ENCODE peak calls at places on chromosome 4, in seven cellular contexts. One of them, this sample, is unnamed.

GRCh38 chr4:76634239-76634638 is 199.2 kb downstream of the SHROOM3 start:
- DNase-seq in neural progenitor cell: no peak
- DNase-seq in GM23248: peak; percentile 84
- DNase-seq in hepatocyte: no peak
- DNase-seq in SK-N-SH: no peak
- DNase-seq in GM23338: no peak
- DNase-seq in HCT116: no peak
- DNase-seq in this sample: no peak

GRCh38 chr4:44996276-44996845 is 270.0 kb upstream of the GNPDA2 start:
- DNase-seq in neural progenitor cell: no peak
- DNase-seq in GM23248: no peak
- DNase-seq in hepatocyte: no peak
- DNase-seq in SK-N-SH: no peak
- DNase-seq in GM23338: no peak
- DNase-seq in HCT116: no peak
- DNase-seq in this sample: no peak

GRCh38 chr4:5912614-5913019 is 19.7 kb upstream of the CRMP1 start:
- DNase-seq in neural progenitor cell: no peak
- DNase-seq in GM23248: no peak
- DNase-seq in hepatocyte: no peak
- DNase-seq in SK-N-SH: peak; percentile 42
- DNase-seq in GM23338: peak; percentile 54
- DNase-seq in HCT116: no peak
- DNase-seq in this sample: no peak

GRCh38 chr4:115780268-115780667 is 666.8 kb upstream of the NDST4 start:
- DNase-seq in neural progenitor cell: no peak
- DNase-seq in GM23248: no peak
- DNase-seq in hepatocyte: no peak
- DNase-seq in SK-N-SH: no peak
- DNase-seq in GM23338: no peak
- DNase-seq in HCT116: no peak
- DNase-seq in this sample: no peak

GRCh38 chr4:14867847-14868246 is 134.4 kb upstream of the CPEB2 start:
- DNase-seq in neural progenitor cell: peak; percentile 89
- DNase-seq in GM23248: no peak
- DNase-seq in hepatocyte: no peak
- DNase-seq in SK-N-SH: no peak
- DNase-seq in GM23338: no peak
- DNase-seq in HCT116: no peak
- DNase-seq in this sample: no peak

GRCh38 chr4:141046255-141046654 is 87.0 kb downstream of the RNF150 start:
- DNase-seq in neural progenitor cell: no peak
- DNase-seq in GM23248: peak; percentile 99
- DNase-seq in hepatocyte: peak; percentile 32
- DNase-seq in SK-N-SH: no peak
- DNase-seq in GM23338: no peak
- DNase-seq in HCT116: no peak
- DNase-seq in this sample: no peak

GRCh38 chr4:77538144-77538543 is 67.5 kb upstream of the CXCL13 start:
- DNase-seq in neural progenitor cell: no peak
- DNase-seq in GM23248: peak; percentile 60
- DNase-seq in hepatocyte: no peak
- DNase-seq in SK-N-SH: no peak
- DNase-seq in GM23338: no peak
- DNase-seq in HCT116: peak; percentile 22
- DNase-seq in this sample: no peak

GRCh38 chr4:160217352-160217751 is 1114.5 kb downstream of the RAPGEF2 start:
- DNase-seq in neural progenitor cell: no peak
- DNase-seq in GM23248: no peak
- DNase-seq in hepatocyte: no peak
- DNase-seq in SK-N-SH: no peak
- DNase-seq in GM23338: no peak
- DNase-seq in HCT116: no peak
- DNase-seq in this sample: no peak

GRCh38 chr4:5050520-5050955 is 742 bp upstream of the STK32B start:
- DNase-seq in neural progenitor cell: peak; percentile 91
- DNase-seq in GM23248: peak; percentile 91
- DNase-seq in hepatocyte: peak; percentile 87
- DNase-seq in SK-N-SH: peak; percentile 88
- DNase-seq in GM23338: peak; percentile 91
- DNase-seq in HCT116: peak; percentile 34
- DNase-seq in this sample: peak; percentile 14

GRCh38 chr4:168304744-168305459 is 13.7 kb downstream of the DDX60 start:
- DNase-seq in neural progenitor cell: no peak
- DNase-seq in GM23248: peak; percentile 86
- DNase-seq in hepatocyte: no peak
- DNase-seq in SK-N-SH: no peak
- DNase-seq in GM23338: no peak
- DNase-seq in HCT116: no peak
- DNase-seq in this sample: no peak

GRCh38 chr4:151887151-151887815 is 126.5 kb upstream of the GATB start:
- DNase-seq in neural progenitor cell: no peak
- DNase-seq in GM23248: peak; percentile 69
- DNase-seq in hepatocyte: no peak
- DNase-seq in SK-N-SH: no peak
- DNase-seq in GM23338: no peak
- DNase-seq in HCT116: no peak
- DNase-seq in this sample: no peak

GRCh38 chr4:13821522-13821921 is 194.0 kb upstream of the BOD1L1 start:
- DNase-seq in neural progenitor cell: peak; percentile 34
- DNase-seq in GM23248: peak; percentile 11
- DNase-seq in hepatocyte: no peak
- DNase-seq in SK-N-SH: no peak
- DNase-seq in GM23338: peak; percentile 67
- DNase-seq in HCT116: no peak
- DNase-seq in this sample: no peak

GRCh38 chr4:72984351-72984750 is 85.2 kb downstream of the COX18 start:
- DNase-seq in neural progenitor cell: no peak
- DNase-seq in GM23248: no peak
- DNase-seq in hepatocyte: no peak
- DNase-seq in SK-N-SH: no peak
- DNase-seq in GM23338: no peak
- DNase-seq in HCT116: no peak
- DNase-seq in this sample: no peak

GRCh38 chr4:147463065-147463464 is 17.8 kb upstream of the EDNRA start:
- DNase-seq in neural progenitor cell: no peak
- DNase-seq in GM23248: no peak
- DNase-seq in hepatocyte: no peak
- DNase-seq in SK-N-SH: no peak
- DNase-seq in GM23338: no peak
- DNase-seq in HCT116: no peak
- DNase-seq in this sample: no peak

GRCh38 chr4:119678761-119679160 is 50.2 kb upstream of the PDE5A start:
- DNase-seq in neural progenitor cell: no peak
- DNase-seq in GM23248: peak; percentile 32
- DNase-seq in hepatocyte: no peak
- DNase-seq in SK-N-SH: no peak
- DNase-seq in GM23338: no peak
- DNase-seq in HCT116: no peak
- DNase-seq in this sample: no peak

GRCh38 chr4:166088576-166088975 is 215.5 kb downstream of the TLL1 start:
- DNase-seq in neural progenitor cell: no peak
- DNase-seq in GM23248: no peak
- DNase-seq in hepatocyte: no peak
- DNase-seq in SK-N-SH: peak; percentile 1
- DNase-seq in GM23338: no peak
- DNase-seq in HCT116: no peak
- DNase-seq in this sample: no peak

GRCh38 chr4:15805583-15806517 is 27.7 kb downstream of the CD38 start:
- DNase-seq in neural progenitor cell: peak; percentile 78
- DNase-seq in GM23248: peak; percentile 75
- DNase-seq in hepatocyte: peak; percentile 77
- DNase-seq in SK-N-SH: peak; percentile 39
- DNase-seq in GM23338: peak; percentile 86
- DNase-seq in HCT116: peak; percentile 57
- DNase-seq in this sample: peak; percentile 81

GRCh38 chr4:6668391-6668790 is 25.3 kb upstream of the S100P start:
- DNase-seq in neural progenitor cell: no peak
- DNase-seq in GM23248: peak; percentile 63
- DNase-seq in hepatocyte: no peak
- DNase-seq in SK-N-SH: no peak
- DNase-seq in GM23338: no peak
- DNase-seq in HCT116: no peak
- DNase-seq in this sample: no peak

GRCh38 chr4:109733728-109734127 is 3.9 kb upstream of the PLA2G12A start:
- DNase-seq in neural progenitor cell: no peak
- DNase-seq in GM23248: no peak
- DNase-seq in hepatocyte: no peak
- DNase-seq in SK-N-SH: no peak
- DNase-seq in GM23338: no peak
- DNase-seq in HCT116: no peak
- DNase-seq in this sample: no peak

GRCh38 chr4:73439991-73440390 is 4.0 kb downstream of the AFP start:
- DNase-seq in neural progenitor cell: no peak
- DNase-seq in GM23248: no peak
- DNase-seq in hepatocyte: no peak
- DNase-seq in SK-N-SH: no peak
- DNase-seq in GM23338: no peak
- DNase-seq in HCT116: no peak
- DNase-seq in this sample: no peak

GRCh38 chr4:4719446-4719845 is 140.0 kb upstream of the MSX1 start:
- DNase-seq in neural progenitor cell: no peak
- DNase-seq in GM23248: no peak
- DNase-seq in hepatocyte: no peak
- DNase-seq in SK-N-SH: no peak
- DNase-seq in GM23338: peak; percentile 44
- DNase-seq in HCT116: no peak
- DNase-seq in this sample: no peak

GRCh38 chr4:40317921-40318658 is 17.0 kb upstream of the CHRNA9 start:
- DNase-seq in neural progenitor cell: no peak
- DNase-seq in GM23248: no peak
- DNase-seq in hepatocyte: no peak
- DNase-seq in SK-N-SH: no peak
- DNase-seq in GM23338: no peak
- DNase-seq in HCT116: no peak
- DNase-seq in this sample: no peak

DNA sequence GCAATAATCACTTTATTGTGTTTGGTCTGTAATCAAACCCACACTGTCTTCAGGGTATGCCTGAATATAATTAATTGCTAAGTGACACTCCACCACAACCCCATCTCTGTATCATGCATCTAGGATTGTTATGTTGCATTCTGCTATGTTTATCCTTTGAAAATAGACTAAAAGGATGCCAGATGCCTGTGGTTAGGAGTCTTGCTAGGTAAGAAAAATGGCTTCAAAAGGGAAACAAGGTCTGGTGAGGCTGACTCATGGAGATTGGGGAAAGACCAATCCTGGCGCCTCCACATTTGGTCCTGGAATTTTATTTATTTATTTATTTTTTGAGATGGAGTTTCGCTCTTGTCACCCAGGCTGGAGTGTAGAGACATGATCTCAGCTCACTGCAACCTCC is 360.5 kb upstream of the SLC7A11 start:
- DNase-seq in neural progenitor cell: no peak
- DNase-seq in GM23248: no peak
- DNase-seq in hepatocyte: no peak
- DNase-seq in SK-N-SH: no peak
- DNase-seq in GM23338: no peak
- DNase-seq in HCT116: no peak
- DNase-seq in this sample: no peak
- TF ChIP-seq EZH2phosphoT487 in neural progenitor cell: no peak
- TF ChIP-seq EZH2phosphoT487 in GM23248: no peak
- TF ChIP-seq EZH2phosphoT487 in hepatocyte: no peak
- TF ChIP-seq EZH2phosphoT487 in SK-N-SH: no peak
- TF ChIP-seq EZH2phosphoT487 in GM23338: no peak
- TF ChIP-seq EZH2phosphoT487 in HCT116: no peak
- TF ChIP-seq EZH2phosphoT487 in this sample: no peak

DNA sequence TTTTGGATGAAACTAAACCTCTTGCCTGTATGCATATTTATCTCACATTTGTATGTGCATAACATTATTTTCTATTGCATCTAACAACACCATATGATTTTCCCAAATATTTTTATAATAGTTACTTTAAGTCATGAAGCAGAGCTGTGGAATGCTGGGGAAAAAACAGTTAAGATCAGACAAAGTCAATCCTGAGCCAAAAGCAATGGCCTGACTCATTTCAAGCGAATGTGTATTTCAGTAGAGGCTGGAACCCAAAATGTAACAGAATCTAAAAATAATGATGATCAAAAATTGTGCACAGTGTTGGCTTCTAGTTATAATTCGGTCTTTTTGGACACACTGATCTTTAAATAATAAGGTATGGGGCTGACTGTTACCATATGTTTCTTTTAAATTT is 516.2 kb upstream of the ADGRL3 start:
- DNase-seq in neural progenitor cell: no peak
- DNase-seq in GM23248: peak; percentile 25
- DNase-seq in hepatocyte: no peak
- DNase-seq in SK-N-SH: no peak
- DNase-seq in GM23338: no peak
- DNase-seq in HCT116: no peak
- DNase-seq in this sample: no peak
- TF ChIP-seq EZH2phosphoT487 in neural progenitor cell: no peak
- TF ChIP-seq EZH2phosphoT487 in GM23248: no peak
- TF ChIP-seq EZH2phosphoT487 in hepatocyte: no peak
- TF ChIP-seq EZH2phosphoT487 in SK-N-SH: no peak
- TF ChIP-seq EZH2phosphoT487 in GM23338: no peak
- TF ChIP-seq EZH2phosphoT487 in HCT116: no peak
- TF ChIP-seq EZH2phosphoT487 in this sample: no peak

DNA sequence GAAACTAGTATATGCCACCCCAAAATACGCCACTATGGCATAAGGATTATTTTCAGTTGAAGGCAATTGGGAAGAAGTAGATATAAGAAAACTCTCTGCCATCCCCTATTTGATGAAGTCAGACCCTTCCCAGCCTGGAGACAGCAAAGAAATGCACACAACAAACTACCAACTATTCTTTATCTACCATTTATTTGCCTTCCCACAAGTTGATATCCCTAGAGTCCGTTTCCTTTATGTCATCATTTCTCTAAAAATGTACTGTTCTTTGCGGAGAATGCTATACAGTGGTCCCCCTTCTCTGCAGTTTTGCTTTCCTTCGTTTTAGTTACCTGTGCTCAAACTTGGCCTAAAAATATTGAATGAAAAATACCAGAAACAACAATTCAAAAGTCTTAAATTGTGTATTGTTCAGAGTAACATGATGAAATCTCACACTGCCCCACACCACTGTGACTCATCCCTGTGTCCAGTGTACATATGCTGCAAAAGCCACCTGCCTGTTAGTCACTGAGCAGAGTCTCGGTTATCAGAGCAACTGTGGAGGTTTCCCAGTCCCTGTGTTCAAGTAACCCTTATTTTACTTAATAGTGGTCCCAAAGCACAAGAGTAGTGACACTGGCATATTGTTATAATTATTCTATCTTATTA is 152.3 kb downstream of the WDFY3 start:
- DNase-seq in neural progenitor cell: no peak
- DNase-seq in GM23248: peak; percentile 94
- DNase-seq in hepatocyte: peak; percentile 74
- DNase-seq in SK-N-SH: no peak
- DNase-seq in GM23338: no peak
- DNase-seq in HCT116: peak; percentile 60
- DNase-seq in this sample: no peak
- TF ChIP-seq EZH2phosphoT487 in neural progenitor cell: no peak
- TF ChIP-seq EZH2phosphoT487 in GM23248: no peak
- TF ChIP-seq EZH2phosphoT487 in hepatocyte: no peak
- TF ChIP-seq EZH2phosphoT487 in SK-N-SH: no peak
- TF ChIP-seq EZH2phosphoT487 in GM23338: no peak
- TF ChIP-seq EZH2phosphoT487 in HCT116: no peak
- TF ChIP-seq EZH2phosphoT487 in this sample: no peak

DNA sequence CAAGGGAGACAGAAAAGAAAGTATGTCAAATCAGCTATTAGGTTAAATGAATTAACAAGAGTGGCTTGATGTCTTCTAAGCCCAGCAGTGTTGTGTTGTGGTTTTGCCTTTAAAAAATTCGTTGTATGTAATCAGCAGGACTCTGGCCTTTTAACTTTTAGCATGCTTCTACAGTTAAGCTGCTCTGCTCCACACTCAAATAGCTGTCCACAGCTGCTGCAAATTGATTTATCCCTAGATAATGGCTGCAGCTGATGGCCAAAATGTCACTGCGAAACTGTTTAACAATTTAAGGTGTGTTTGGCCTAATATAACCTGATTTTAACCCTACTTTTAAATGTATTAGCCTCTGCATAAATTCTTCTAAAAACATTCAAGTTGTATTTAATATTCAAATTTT is 85.8 kb downstream of the CXXC4 start:
- DNase-seq in neural progenitor cell: no peak
- DNase-seq in GM23248: no peak
- DNase-seq in hepatocyte: no peak
- DNase-seq in SK-N-SH: no peak
- DNase-seq in GM23338: no peak
- DNase-seq in HCT116: no peak
- DNase-seq in this sample: no peak
- TF ChIP-seq EZH2phosphoT487 in neural progenitor cell: no peak
- TF ChIP-seq EZH2phosphoT487 in GM23248: no peak
- TF ChIP-seq EZH2phosphoT487 in hepatocyte: no peak
- TF ChIP-seq EZH2phosphoT487 in SK-N-SH: no peak
- TF ChIP-seq EZH2phosphoT487 in GM23338: no peak
- TF ChIP-seq EZH2phosphoT487 in HCT116: no peak
- TF ChIP-seq EZH2phosphoT487 in this sample: no peak